ENCODE peak calls at places on chromosomes 13 and 19, in five cellular contexts. C is left ventricle myocardium superior; N is CD8-positive, alpha-beta memory T cell; G is stimulated activated CD4-positive, alpha-beta T cell treated with anti-CD3 and anti-CD28 coated beads, Interleukin-1b, Interleukin-23, amount 100 ng/mL, for 4 hours; U is psoas muscle. Z is an unnamed sample.

GRCh38 chr13:112072531-112073244 is 5.7 kb downstream of the SOX1 start:
- DNase-seq in C (no peak), N (no peak), G (no peak), U (no peak), Z (no peak)

GRCh38 chr19:56088454-56089215 is 32.5 kb downstream of the ZNF787 start:
- DNase-seq in C (no peak), N (no peak), G (no peak), U (no peak), Z (no peak)

GRCh38 chr19:35063940-35064818 is 22.7 kb downstream of the HPN start:
- DNase-seq in C (no peak), N (no peak), G (no peak), U (no peak), Z (no peak)

GRCh38 chr19:8161135-8161646 is 11.8 kb upstream of the FBN3 start:
- DNase-seq in C (no peak), N (no peak), G (no peak), U (no peak), Z (no peak)

GRCh38 chr13:105643966-105644365 is 891.5 kb downstream of the EFNB2 start:
- DNase-seq in C (no peak), N (no peak), G (no peak), U (no peak), Z (no peak)

GRCh38 chr19:55118401-55118991 is 1.1 kb upstream of the PPP1R12C start:
- DNase-seq in C (peak; percentile 70), N (no peak), G (no peak), U (peak; percentile 54), Z (peak; percentile 56)

GRCh38 chr19:5695649-5696195 is 5.6 kb downstream of the RPL36 start:
- DNase-seq in C (no peak), N (no peak), G (no peak), U (no peak), Z (no peak)

GRCh38 chr19:50909240-50910070 is 1.7 kb downstream of the KLK4 start:
- DNase-seq in C (no peak), N (no peak), G (no peak), U (peak; percentile 19), Z (peak; percentile 63)

GRCh38 chr13:24626449-24626848 is 53.8 kb upstream of the ATP12A start:
- DNase-seq in C (no peak), N (peak; percentile 37), G (peak; percentile 2), U (no peak), Z (no peak)

GRCh38 chr19:8884416-8884815 is 52.2 kb downstream of the MBD3L1 start:
- DNase-seq in C (no peak), N (no peak), G (no peak), U (no peak), Z (no peak)

GRCh38 chr19:43936219-43936618 is 1.1 kb upstream of the ZNF45 start:
- DNase-seq in C (no peak), N (no peak), G (no peak), U (no peak), Z (no peak)

GRCh38 chr19:8086849-8087248 is 34.3 kb downstream of the CCL25 start:
- DNase-seq in C (no peak), N (no peak), G (no peak), U (no peak), Z (no peak)

GRCh38 chr13:74758188-74758587 is 624.0 kb upstream of the KLF12 start:
- DNase-seq in C (no peak), N (no peak), G (no peak), U (no peak), Z (no peak)

GRCh38 chr13:85544756-85545155 is 254.5 kb downstream of the SLITRK6 start:
- DNase-seq in C (no peak), N (no peak), G (no peak), U (no peak), Z (no peak)

GRCh38 chr19:5255602-5256231 is 84.9 kb downstream of the PTPRS start:
- DNase-seq in C (no peak), N (no peak), G (no peak), U (no peak), Z (no peak)

GRCh38 chr19:41882568-41883462 is at the start of gene ARHGEF1:
- DNase-seq in C (peak; percentile 83), N (peak; percentile 56), G (no peak), U (peak; percentile 68), Z (no peak)

GRCh38 chr13:114142640-114143490 is 10.4 kb upstream of the RASA3 start:
- DNase-seq in C (no peak), N (peak; percentile 91), G (peak; percentile 37), U (no peak), Z (no peak)

GRCh38 chr13:34334984-34335661 is 517.2 kb downstream of the RFC3 start:
- DNase-seq in C (no peak), N (no peak), G (no peak), U (no peak), Z (no peak)

GRCh38 chr19:3451451-3451866 is 28.9 kb downstream of the SMIM24 start:
- DNase-seq in C (no peak), N (no peak), G (no peak), U (no peak), Z (no peak)

GRCh38 chr13:63542704-63543215 is 2127.1 kb upstream of the PCDH20 start:
- DNase-seq in C (no peak), N (no peak), G (no peak), U (no peak), Z (no peak)

GRCh38 chr13:88622362-88622973 is 951.3 kb downstream of the SLITRK5 start:
- DNase-seq in C (no peak), N (peak; percentile 44), G (peak; percentile 7), U (no peak), Z (no peak)

GRCh38 chr19:21322528-21322927 is 6.7 kb downstream of the ZNF708 start:
- DNase-seq in C (peak; percentile 71), N (no peak), G (no peak), U (no peak), Z (no peak)

GRCh38 chr13:97953376-97953970 is at the start of gene IPO5:
- DNase-seq in C (no peak), N (no peak), G (no peak), U (no peak), Z (no peak)

GRCh38 chr19:53275480-53275879 is 8.0 kb upstream of the VN1R4 start:
- DNase-seq in C (no peak), N (no peak), G (no peak), U (no peak), Z (no peak)

GRCh38 chr19:39197808-39198207 is 1.0 kb downstream of the NCCRP1 start:
- DNase-seq in C (no peak), N (no peak), G (no peak), U (no peak), Z (no peak)

GRCh38 chr13:30319703-30320102 is 12.4 kb upstream of the KATNAL1 start:
- DNase-seq in C (no peak), N (no peak), G (no peak), U (no peak), Z (no peak)

GRCh38 chr13:94617389-94618000 is 15.8 kb downstream of the GPR180 start:
- DNase-seq in C (no peak), N (peak; percentile 37), G (peak; percentile 50), U (no peak), Z (no peak)

GRCh38 chr13:101916758-101917474 is 464.4 kb downstream of the ITGBL1 start:
- DNase-seq in C (no peak), N (no peak), G (no peak), U (no peak), Z (no peak)

GRCh38 chr13:75961911-75962310 is 325.8 kb downstream of the LMO7 start:
- DNase-seq in C (no peak), N (no peak), G (no peak), U (no peak), Z (no peak)

GRCh38 chr19:12872941-12873890 is 8.0 kb downstream of the DNASE2 start:
- DNase-seq in C (peak; percentile 34), N (peak; percentile 52), G (peak; percentile 57), U (peak; percentile 51), Z (no peak)

GRCh38 chr13:98835156-98835555 is 82.7 kb upstream of the SLC15A1 start:
- DNase-seq in C (no peak), N (no peak), G (no peak), U (no peak), Z (no peak)

Z was measured in progenitor cell of endocrine pancreas.